ENCODE peak calls at places on chromosomes 3 and 15, in nine cellular contexts. X is spleen, N is NCI-H1105 treated with DMSO at 0.1 percent for 48 hours, T is AG08395, P is COLO829, A is anterior cingulate cortex, F is iris pigment epithelial cell, L is stromal cell of bone marrow, J is Calu3. I is an unnamed sample.

GRCh38 chr15:31367021-31367729 is 40.5 kb downstream of the KLF13 start:
- DNase-seq in X (peak; percentile 80), N (no peak), T (no peak), P (no peak), A (no peak), F (no peak), L (no peak), J (no peak), I (no peak)

GRCh38 chr3:99825239-99825638 is 7.6 kb downstream of the CMSS1 start:
- DNase-seq in X (no peak), N (no peak), T (peak; percentile 29), P (peak; percentile 47), A (no peak), F (peak; percentile 56), L (no peak), J (no peak), I (peak; percentile 31)

GRCh38 chr3:132457301-132457700 is 40.0 kb downstream of the DNAJC13 start:
- DNase-seq in X (no peak), N (no peak), T (no peak), P (no peak), A (no peak), F (no peak), L (no peak), J (no peak), I (peak; percentile 35)

GRCh38 chr3:15633159-15633558 is 31.6 kb downstream of the BTD start:
- DNase-seq in X (no peak), N (peak; percentile 64), T (no peak), P (no peak), A (no peak), F (no peak), L (no peak), J (no peak), I (no peak)

GRCh38 chr15:75024102-75024636 is 779 bp downstream of the PPCDC start:
- DNase-seq in X (no peak), N (peak; percentile 12), T (peak; percentile 41), P (no peak), A (no peak), F (peak; percentile 39), L (no peak), J (no peak), I (peak; percentile 22)

GRCh38 chr15:48861813-48862431 is 16.0 kb upstream of the EID1 start:
- DNase-seq in X (no peak), N (peak; percentile 62), T (peak; percentile 62), P (peak; percentile 31), A (peak; percentile 23), F (peak; percentile 72), L (peak; percentile 51), J (peak; percentile 65), I (peak; percentile 82)

GRCh38 chr3:31793821-31794220 is 187.2 kb downstream of the OSBPL10 start:
- DNase-seq in X (no peak), N (no peak), T (no peak), P (no peak), A (no peak), F (no peak), L (no peak), J (no peak), I (no peak)

GRCh38 chr3:193711964-193712598 is 119.1 kb downstream of the OPA1 start:
- DNase-seq in X (no peak), N (no peak), T (no peak), P (peak; percentile 24), A (no peak), F (no peak), L (no peak), J (no peak), I (no peak)

GRCh38 chr3:157693762-157694161 is 190.5 kb upstream of the VEPH1 start:
- DNase-seq in X (no peak), N (no peak), T (no peak), P (no peak), A (no peak), F (no peak), L (no peak), J (no peak), I (no peak)

GRCh38 chr3:43288366-43288765 is 2.0 kb downstream of the SNRK start:
- DNase-seq in X (no peak), N (no peak), T (peak; percentile 24), P (peak; percentile 46), A (no peak), F (peak; percentile 62), L (no peak), J (no peak), I (peak; percentile 59)